ENCODE peak calls at places on chromosomes 1 and 21, in five cellular contexts. P is IMR-90, S is stomach, R is K562, M is uterus. Q is an unnamed sample.

GRCh38 chr1:74180490-74180889 is 17.5 kb downstream of the LRRIQ3 start:
- DNase-seq in S (no peak), P (peak), M (no peak), R (no peak), Q (no peak)

GRCh38 chr1:226436855-226437491 is 29.1 kb upstream of the PARP1 start:
- DNase-seq in S (no peak), P (no peak), M (no peak), R (no peak), Q (peak)

GRCh38 chr1:194052514-194053333 is 866.3 kb upstream of the B3GALT2 start:
- DNase-seq in R (no peak), S (no peak), P (no peak), M (no peak), Q (no peak)

GRCh38 chr1:229664133-229664689 is 38.2 kb downstream of the URB2 start:
- DNase-seq in M (no peak), S (peak), R (no peak), P (peak), Q (no peak)

GRCh38 chr1:226123591-226124471 is 61.3 kb downstream of the H3-3A start:
- DNase-seq in M (no peak), S (peak), P (peak), R (no peak), Q (no peak)

GRCh38 chr1:38559180-38559874 is 300.2 kb downstream of the RRAGC start:
- DNase-seq in S (peak), R (no peak), M (no peak), P (no peak), Q (no peak)

GRCh38 chr1:148334339-148335130 is 148.6 kb downstream of the PPIAL4G start:
- DNase-seq in R (peak), P (peak), M (peak), S (peak), Q (peak)

GRCh38 chr21:28644762-28645161 is 347.9 kb downstream of the LTN1 start:
- DNase-seq in S (no peak), P (no peak), M (no peak), R (no peak), Q (no peak)

GRCh38 chr1:156496211-156496761 is 4.3 kb downstream of the MEF2D start:
- DNase-seq in P (peak), R (no peak), M (no peak), S (no peak), Q (no peak)

GRCh38 chr1:205630241-205630640 is 1.6 kb downstream of the ELK4 start:
- DNase-seq in M (no peak), S (no peak), P (peak), R (no peak), Q (no peak)

GRCh38 chr21:17821121-17821520 is 2.0 kb upstream of the C21orf91 start:
- DNase-seq in S (no peak), M (no peak), P (no peak), R (no peak), Q (no peak)

GRCh38 chr1:218339267-218339831 is 5.8 kb upstream of the TGFB2 start:
- DNase-seq in R (peak), S (no peak), M (no peak), P (peak), Q (no peak)

GRCh38 chr1:19436716-19437476 is 48.4 kb downstream of the CAPZB start:
- DNase-seq in S (peak), M (peak), R (no peak), P (no peak), Q (peak)

GRCh38 chr1:225700889-225701465 is 48.1 kb upstream of the ENAH start:
- DNase-seq in R (peak), M (no peak), S (no peak), P (peak), Q (no peak)

GRCh38 chr1:15911927-15912326 is 64.0 kb downstream of the ZBTB17 start:
- DNase-seq in M (no peak), P (no peak), S (peak), R (no peak), Q (no peak)

GRCh38 chr1:19750101-19750881 is 49.4 kb downstream of the TMCO4 start:
- DNase-seq in P (peak), R (no peak), M (no peak), S (no peak), Q (no peak)

GRCh38 chr1:104780470-104781078 is 1030.9 kb downstream of the AMY1C start:
- DNase-seq in S (no peak), M (no peak), R (peak), P (peak), Q (no peak)

GRCh38 chr1:209435654-209436566 is 147.6 kb upstream of the CAMK1G start:
- DNase-seq in S (peak), R (peak), P (peak), M (peak), Q (peak)

GRCh38 chr1:183515002-183515689 is 42.8 kb downstream of the SMG7 start:
- DNase-seq in R (no peak), M (no peak), S (no peak), P (peak), Q (no peak)

GRCh38 chr1:246199086-246199485 is 308.0 kb downstream of the SMYD3 start:
- DNase-seq in P (no peak), M (no peak), R (no peak), S (no peak), Q (no peak)

GRCh38 chr1:24381256-24381655 is 32.3 kb downstream of the STPG1 start:
- DNase-seq in P (no peak), S (no peak), M (no peak), R (no peak), Q (peak)

GRCh38 chr1:10958614-10959013 is 53.8 kb upstream of the TARDBP start:
- DNase-seq in S (no peak), R (no peak), P (no peak), M (no peak), Q (no peak)

GRCh38 chr1:153929433-153929825 is 6.7 kb upstream of the GATAD2B start:
- DNase-seq in M (no peak), S (no peak), R (no peak), P (no peak), Q (no peak)

GRCh38 chr1:27152004-27152828 is 2.7 kb downstream of the SLC9A1 start:
- DNase-seq in R (no peak), S (no peak), M (no peak), P (no peak), Q (no peak)

GRCh38 chr1:238443687-238444086 is 553.0 kb upstream of the ZP4 start:
- DNase-seq in S (no peak), R (no peak), P (no peak), M (no peak), Q (no peak)

GRCh38 chr1:231970684-231971083 is 344.1 kb downstream of the DISC1 start:
- DNase-seq in S (peak), R (no peak), P (no peak), M (no peak), Q (no peak)

GRCh38 chr1:156436319-156437043 is 64.1 kb downstream of the MEF2D start:
- DNase-seq in P (no peak), R (no peak), S (no peak), M (no peak), Q (no peak)

GRCh38 chr1:201310986-201311355 is 27.7 kb downstream of the PKP1 start:
- DNase-seq in S (no peak), M (no peak), R (no peak), P (peak), Q (peak)

GRCh38 chr1:229694053-229694693 is 68.1 kb downstream of the URB2 start:
- DNase-seq in S (peak), M (peak), R (no peak), P (peak), Q (peak)

GRCh38 chr1:202577381-202577780 is 132.9 kb downstream of the SYT2 start:
- DNase-seq in P (peak), R (peak), S (no peak), M (no peak), Q (no peak)

GRCh38 chr21:45994738-45995685 is 13.4 kb downstream of the COL6A1 start:
- DNase-seq in P (no peak), M (peak), S (no peak), R (no peak), Q (no peak)

GRCh38 chr1:2452583-2453315 is 23.3 kb upstream of the PLCH2 start:
- DNase-seq in P (peak), S (no peak), M (no peak), R (no peak), Q (no peak)

GRCh38 chr1:102776074-102776473 is 332.2 kb downstream of the COL11A1 start:
- DNase-seq in S (no peak), P (no peak), M (no peak), R (no peak), Q (no peak)

DNA sequence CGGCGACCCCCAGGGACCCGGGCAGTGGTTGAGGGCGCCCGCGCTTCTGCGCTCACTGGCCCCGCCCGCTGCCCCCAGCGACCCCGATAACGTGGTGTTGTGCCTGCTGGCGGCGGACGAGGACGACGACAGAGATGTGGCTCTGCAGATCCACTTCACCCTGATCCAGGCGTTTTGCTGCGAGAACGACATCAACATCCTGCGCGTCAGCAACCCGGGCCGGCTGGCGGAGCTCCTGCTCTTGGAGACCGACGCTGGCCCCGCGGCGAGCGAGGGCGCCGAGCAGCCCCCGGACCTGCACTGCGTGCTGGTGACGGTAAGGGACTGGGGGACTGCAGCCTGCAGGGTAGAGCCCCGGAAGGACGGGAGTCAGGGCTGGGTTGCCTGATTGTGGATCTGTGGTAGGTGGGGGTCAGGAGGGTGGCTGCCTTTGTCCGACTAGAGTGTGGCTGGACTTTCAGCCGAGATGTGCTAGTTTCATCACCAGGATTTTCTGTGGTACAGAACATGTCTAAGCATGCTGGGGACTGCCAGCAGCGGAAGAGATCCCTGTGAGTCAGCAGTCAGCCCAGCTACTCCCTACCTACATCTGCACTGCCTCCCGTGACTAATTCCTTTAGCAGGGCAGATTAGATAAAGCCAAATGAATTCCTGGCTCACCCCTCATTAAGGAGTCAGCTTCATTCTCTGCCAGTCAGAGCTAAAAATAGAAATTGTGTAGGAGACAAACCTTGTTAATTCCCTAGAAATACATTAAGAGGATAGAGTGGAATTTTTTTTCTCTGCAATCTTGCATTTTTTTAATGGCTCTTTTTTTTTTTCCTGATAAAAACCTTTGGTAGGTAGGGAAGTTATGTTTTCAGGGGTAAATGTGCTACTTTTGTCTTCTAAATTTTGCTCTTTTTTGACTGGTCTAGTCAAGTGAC is 1.5 kb downstream of the GADD45A start:
- DNase-seq in R (peak), S (peak), P (peak), M (peak), Q (peak)
- TF ChIP-seq POLR2A in R (peak), S (no peak), P (peak), M (peak), Q (no peak)

DNA sequence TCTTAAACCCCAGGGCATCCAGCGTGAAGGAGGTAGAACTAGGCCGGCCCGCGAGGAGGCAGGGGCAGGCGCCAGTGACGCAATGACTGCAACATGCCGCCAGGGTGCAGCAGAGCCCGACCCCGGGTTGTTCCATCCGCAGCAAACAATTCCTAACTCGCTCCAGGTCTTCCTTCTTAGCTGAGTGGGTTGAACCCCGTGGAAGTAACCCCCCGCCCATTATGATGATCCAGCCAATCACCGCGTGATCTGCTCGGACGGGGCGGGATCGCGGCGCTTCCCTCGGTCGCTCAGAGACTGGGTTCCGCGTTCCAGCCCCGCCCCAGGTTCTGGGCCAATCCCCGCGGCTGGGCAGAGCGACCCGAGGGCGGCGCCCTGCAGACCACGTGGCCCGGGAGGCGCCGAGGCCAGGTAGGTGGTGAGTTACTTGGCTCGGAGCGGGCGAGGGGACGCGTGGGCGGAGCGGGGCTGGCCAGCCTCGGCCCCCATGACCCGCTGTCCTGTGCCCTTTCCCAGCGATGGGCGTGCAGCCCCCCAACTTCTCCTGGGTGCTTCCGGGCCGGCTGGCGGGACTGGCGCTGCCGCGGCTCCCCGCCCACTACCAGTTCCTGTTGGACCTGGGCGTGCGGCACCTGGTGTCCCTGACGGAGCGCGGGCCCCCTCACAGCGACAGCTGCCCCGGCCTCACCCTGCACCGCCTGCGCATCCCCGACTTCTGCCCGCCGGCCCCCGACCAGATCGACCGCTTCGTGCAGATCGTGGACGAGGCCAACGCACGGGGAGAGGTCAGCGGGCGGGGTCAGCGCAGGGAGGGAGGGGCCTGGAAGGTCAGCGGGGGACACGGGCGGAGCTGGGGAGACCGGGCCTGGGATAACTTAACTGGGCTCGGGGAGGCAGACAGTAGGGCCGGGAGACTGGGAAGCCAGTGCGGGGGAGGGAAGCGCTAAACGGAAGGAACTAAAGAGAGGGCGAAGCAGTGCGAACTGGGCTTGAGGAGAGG is at the start of gene DUSP23:
- DNase-seq in M (peak), R (peak), P (peak), S (peak), Q (peak)
- TF ChIP-seq POLR2A in M (peak), R (peak), P (no peak), S (no peak), Q (no peak)

DNA sequence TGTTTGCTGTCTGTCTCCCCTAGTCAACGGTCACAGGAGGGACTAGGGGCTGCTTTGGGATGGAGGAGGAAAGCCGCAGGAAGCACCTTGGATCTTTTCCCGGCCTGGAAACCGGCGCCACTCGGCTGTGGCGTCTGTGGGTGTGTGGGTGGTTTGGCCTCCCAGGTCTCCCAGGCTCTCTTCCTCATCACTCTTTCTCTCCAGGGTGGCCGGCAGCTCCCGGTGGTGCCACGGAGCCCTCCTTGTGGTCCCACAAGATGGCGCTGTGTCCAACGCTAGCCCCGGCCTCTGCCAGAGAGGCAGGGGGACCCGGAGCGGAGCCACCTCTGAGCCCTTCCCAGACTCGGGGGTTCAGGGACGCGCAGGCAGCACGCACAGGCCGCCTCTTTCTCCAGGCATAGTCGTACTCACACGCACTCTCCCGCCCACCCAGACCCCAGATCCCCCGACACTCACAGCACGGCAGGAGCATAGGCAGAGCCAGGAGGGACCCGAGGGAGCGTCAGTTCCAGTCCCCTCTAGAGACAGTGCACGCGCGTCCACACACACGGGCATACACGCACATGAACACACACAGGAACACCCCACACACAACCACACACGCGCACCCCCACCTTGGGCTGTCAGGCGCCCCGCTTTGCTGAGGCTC is 31.2 kb downstream of the CDCP2 start:
- DNase-seq in P (peak), S (peak), R (peak), M (peak), Q (peak)
- TF ChIP-seq POLR2A in P (peak), S (no peak), R (no peak), M (no peak), Q (no peak)

GRCh38 chr1:47333922-47334764 is 553 bp downstream of the CMPK1 start:
- DNase-seq in R (peak), P (peak), M (peak), S (peak), Q (peak)
- TF ChIP-seq POLR2A in R (peak), P (peak), M (peak), S (no peak), Q (no peak)

Q was measured in lower leg skin.